ENCODE peak calls at places on chromosomes 12 and 14, in five cellular contexts. O, A, H, F and L are unnamed samples.

GRCh38 chr14:92280554-92281262 is 42.3 kb upstream of the SLC24A4 start:
- DNase-seq in O (no peak), A (no peak), H (no peak), F (no peak), L (no peak)

GRCh38 chr14:37746140-37746832 is 150.9 kb downstream of the TTC6 start:
- DNase-seq in O (no peak), A (no peak), H (no peak), F (no peak), L (no peak)

GRCh38 chr14:78425782-78426181 is 255.6 kb downstream of the NRXN3 start:
- DNase-seq in O (no peak), A (no peak), H (no peak), F (no peak), L (no peak)

GRCh38 chr12:104823985-104824441 is 134.1 kb downstream of the SLC41A2 start:
- DNase-seq in O (no peak), A (peak), H (no peak), F (no peak), L (no peak)

GRCh38 chr14:85601246-85601645 is 71.3 kb downstream of the FLRT2 start:
- DNase-seq in O (no peak), A (no peak), H (no peak), F (no peak), L (no peak)

GRCh38 chr12:112005419-112006395 is 7.3 kb downstream of the TMEM116 start:
- DNase-seq in O (no peak), A (no peak), H (no peak), F (peak), L (peak)

GRCh38 chr12:69189378-69189978 is 49.9 kb upstream of the CPSF6 start:
- DNase-seq in O (peak), A (no peak), H (no peak), F (no peak), L (no peak)

GRCh38 chr12:71312767-71313375 is 126.7 kb upstream of the LGR5 start:
- DNase-seq in O (peak), A (no peak), H (no peak), F (no peak), L (no peak)

GRCh38 chr12:11771895-11772502 is 122.5 kb downstream of the ETV6 start:
- DNase-seq in O (peak), A (no peak), H (no peak), F (no peak), L (no peak)

GRCh38 chr12:71109834-71110233 is 48.0 kb downstream of the TSPAN8 start:
- DNase-seq in O (no peak), A (no peak), H (no peak), F (no peak), L (no peak)

GRCh38 chr14:45212231-45212630 is 40.8 kb downstream of the MIS18BP1 start:
- DNase-seq in O (no peak), A (no peak), H (peak), F (no peak), L (no peak)

GRCh38 chr14:33777651-33778050 is 173.2 kb downstream of the EGLN3 start:
- DNase-seq in O (no peak), A (no peak), H (no peak), F (no peak), L (no peak)

GRCh38 chr12:5335059-5335458 is 96.8 kb upstream of the NTF3 start:
- DNase-seq in O (no peak), A (no peak), H (no peak), F (no peak), L (no peak)

GRCh38 chr14:86912689-86913088 is 1080.3 kb downstream of the GALC start:
- DNase-seq in O (no peak), A (no peak), H (no peak), F (no peak), L (no peak)

GRCh38 chr14:51368721-51369163 is 128.7 kb downstream of the TMX1 start:
- DNase-seq in O (peak), A (peak), H (no peak), F (no peak), L (no peak)

GRCh38 chr12:109445224-109445623 is 31.9 kb downstream of the KCTD10 start:
- DNase-seq in O (peak), A (no peak), H (no peak), F (no peak), L (no peak)

GRCh38 chr14:54364555-54365415 is 32.0 kb upstream of the CDKN3 start:
- DNase-seq in O (peak), A (peak), H (no peak), F (no peak), L (no peak)

GRCh38 chr12:71456316-71456715 is 16.7 kb downstream of the LGR5 start:
- DNase-seq in O (no peak), A (no peak), H (no peak), F (no peak), L (no peak)

GRCh38 chr14:34615507-34615906 is 14.4 kb downstream of the SNX6 start:
- DNase-seq in O (no peak), A (no peak), H (no peak), F (no peak), L (no peak)

DNA sequence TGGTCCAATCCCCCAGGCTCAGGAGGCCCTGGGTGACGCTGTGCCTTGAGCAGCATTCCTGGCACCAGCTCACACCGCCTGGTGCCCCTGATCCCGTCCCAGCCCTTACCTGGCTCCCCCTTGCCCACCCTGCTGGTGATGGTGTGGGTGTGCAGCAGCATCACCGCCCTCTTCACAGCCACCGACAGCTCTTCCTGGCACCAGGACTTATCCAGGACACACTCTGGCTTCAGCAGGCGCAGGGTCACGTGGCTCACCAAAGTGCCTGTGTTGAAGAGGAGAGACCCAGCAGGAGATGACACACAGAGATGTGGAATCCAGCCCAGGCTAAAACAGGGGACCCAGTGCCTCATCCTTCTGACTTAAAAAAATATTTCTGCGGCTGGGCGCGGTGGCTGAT is 36.2 kb downstream of the GCN1 start:
- DNase-seq in O (no peak), A (no peak), H (no peak), F (no peak), L (no peak)
- TF ChIP-seq CTCF in O (no peak), A (no peak), H (no peak), F (no peak), L (no peak)

DNA sequence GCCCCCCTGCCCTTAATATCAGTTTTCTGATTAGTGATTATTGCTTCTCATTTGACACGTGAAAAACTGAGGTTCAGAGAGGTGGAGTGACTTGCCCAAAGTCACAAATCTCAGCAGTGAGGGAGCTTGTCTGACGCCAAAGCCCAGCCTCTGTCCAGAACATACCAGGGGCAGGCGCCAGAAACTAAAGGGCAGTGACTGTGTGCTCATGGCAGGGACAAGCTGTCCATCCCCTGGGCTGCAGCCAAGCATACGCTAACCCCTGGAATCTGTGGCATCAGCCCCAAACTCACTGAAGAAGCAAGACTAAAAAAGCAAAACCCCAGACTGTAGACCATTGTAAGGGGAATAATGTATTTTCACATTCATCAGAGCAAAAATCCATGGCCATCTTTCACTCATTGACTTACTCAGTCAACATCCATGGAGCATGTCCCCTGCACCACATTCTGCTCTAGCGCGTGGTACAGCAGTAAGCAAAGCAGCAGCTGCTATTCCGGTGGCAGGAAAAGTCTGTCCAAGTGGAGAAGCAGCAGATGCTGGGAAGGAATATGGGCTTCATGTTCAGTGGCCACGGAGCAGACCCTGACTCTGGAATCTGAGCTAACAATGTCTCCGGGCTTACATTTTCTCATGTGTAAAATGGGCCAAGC is 1.5 kb upstream of the SERPINA4 start:
- DNase-seq in O (no peak), A (no peak), H (no peak), F (no peak), L (no peak)
- TF ChIP-seq CTCF in O (no peak), A (no peak), H (no peak), F (no peak), L (no peak)

GRCh38 chr12:54292083-54292930 is 8.5 kb downstream of the NFE2 start:
- DNase-seq in O (no peak), A (no peak), H (no peak), F (no peak), L (no peak)

GRCh38 chr12:54294914-54295566 is 5.8 kb downstream of the NFE2 start:
- DNase-seq in O (no peak), A (no peak), H (no peak), F (no peak), L (no peak)

GRCh38 chr12:54294152-54294913 is 6.5 kb downstream of the NFE2 start:
- DNase-seq in O (peak), A (peak), H (peak), F (peak), L (peak)

GRCh38 chr12:54296393-54297121 is 4.3 kb downstream of the NFE2 start:
- DNase-seq in O (no peak), A (no peak), H (no peak), F (no peak), L (no peak)

DNA sequence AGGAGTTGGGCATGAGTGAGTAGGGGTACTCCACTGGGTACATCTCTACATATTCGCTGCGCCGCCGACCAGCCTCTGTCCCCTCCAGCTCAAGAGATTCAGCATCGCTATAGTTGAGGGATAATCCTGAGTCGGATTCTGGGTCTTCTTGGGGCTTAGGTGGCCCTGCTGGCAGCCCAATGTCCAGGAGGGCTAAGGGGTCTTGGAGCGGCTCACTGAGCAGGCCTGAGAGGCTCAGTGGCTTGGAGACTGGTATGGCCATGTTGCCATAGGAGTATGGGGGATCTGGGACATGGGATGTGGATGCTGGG is 7.9 kb downstream of the NFE2 start:
- DNase-seq in O (no peak), A (no peak), H (no peak), F (no peak), L (no peak)
- TF ChIP-seq CTCF in O (no peak), A (no peak), H (no peak), F (no peak), L (no peak)

GRCh38 chr12:66032739-66033138 is 97.8 kb downstream of the LLPH start:
- DNase-seq in O (no peak), A (no peak), H (no peak), F (no peak), L (no peak)

GRCh38 chr12:66036317-66036716 is 94.2 kb downstream of the LLPH start:
- DNase-seq in O (peak), A (peak), H (peak), F (peak), L (peak)

GRCh38 chr12:66030217-66030781 is 100.3 kb downstream of the LLPH start:
- DNase-seq in O (no peak), A (no peak), H (no peak), F (no peak), L (no peak)

DNA sequence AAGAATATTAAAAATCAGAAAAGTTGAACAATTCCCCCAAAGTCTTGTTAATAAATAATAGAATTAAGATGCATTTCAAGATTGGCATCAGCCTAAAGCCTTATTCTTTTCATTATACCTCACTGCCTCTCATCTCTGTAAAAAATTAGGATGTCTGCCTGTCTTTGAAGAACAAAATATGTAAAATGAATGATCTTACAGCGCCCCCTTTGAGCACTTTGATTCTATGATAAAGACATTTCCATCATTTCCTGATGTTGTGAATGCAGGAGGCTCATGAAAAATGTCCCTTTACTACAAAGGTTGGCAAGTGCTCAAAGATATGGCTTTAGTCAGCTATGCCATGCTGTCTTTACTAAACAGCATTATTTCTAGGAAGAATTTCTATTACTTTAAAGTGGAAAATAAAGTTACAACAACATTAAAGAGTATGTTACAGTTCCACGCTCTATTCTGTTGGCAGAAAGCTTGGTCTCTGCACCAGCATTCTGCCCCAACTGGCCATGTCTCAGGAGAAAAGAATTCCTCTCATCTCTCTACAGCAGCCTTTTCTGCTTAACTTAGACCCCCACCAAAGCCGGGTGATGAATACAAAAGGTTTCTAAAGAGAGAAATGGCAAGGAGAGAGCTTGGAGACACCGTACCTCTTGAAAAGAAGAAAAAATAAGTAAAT is 95.1 kb downstream of the LLPH start:
- DNase-seq in O (peak), A (no peak), H (no peak), F (peak), L (peak)
- TF ChIP-seq CTCF in O (peak), A (peak), H (no peak), F (peak), L (peak)

GRCh38 chr12:32399373-32400113 is at the start of gene FGD4:
- DNase-seq in O (peak), A (peak), H (peak), F (peak), L (peak)
- TF ChIP-seq CTCF in O (peak), A (peak), H (peak), F (peak), L (peak)